ENCODE peak calls at places on chromosome 1, in four cellular contexts. J, O, D and E are unnamed samples.

GRCh38 chr1:37288900-37289299 is 185.5 kb upstream of the ZC3H12A start:
- DNase-seq in J (no peak), O (peak; percentile 9), D (peak; percentile 67), E (peak; percentile 69)

GRCh38 chr1:238653693-238654321 is 732.6 kb upstream of the CHRM3 start:
- DNase-seq in J (no peak), O (no peak), D (no peak), E (no peak)

GRCh38 chr1:25787477-25788043 is 12.4 kb upstream of the SELENON start:
- DNase-seq in J (no peak), O (no peak), D (no peak), E (no peak)

GRCh38 chr1:99621340-99621901 is 24.5 kb upstream of the PALMD start:
- DNase-seq in J (no peak), O (no peak), D (no peak), E (no peak)

GRCh38 chr1:1599030-1599916 is 662 bp downstream of the FNDC10 start:
- DNase-seq in J (peak; percentile 82), O (peak; percentile 70), D (peak; percentile 57), E (peak; percentile 55)

GRCh38 chr1:20405893-20406604 is 80.0 kb downstream of the CAMK2N1 start:
- DNase-seq in J (no peak), O (no peak), D (no peak), E (no peak)

GRCh38 chr1:53562983-53563379 is 103.8 kb downstream of the DMRTB1 start:
- DNase-seq in J (no peak), O (no peak), D (no peak), E (no peak)

GRCh38 chr1:159250817-159251216 is 46.1 kb downstream of the ACKR1 start:
- DNase-seq in J (peak; percentile 51), O (peak; percentile 8), D (no peak), E (no peak)

GRCh38 chr1:108000620-108001105 is 35.7 kb upstream of the VAV3 start:
- DNase-seq in J (no peak), O (no peak), D (no peak), E (no peak)

GRCh38 chr1:163046071-163046470 is 23.1 kb upstream of the RGS4 start:
- DNase-seq in J (no peak), O (no peak), D (no peak), E (no peak)

GRCh38 chr1:155499953-155500621 is 62.5 kb downstream of the ASH1L start:
- DNase-seq in J (no peak), O (no peak), D (no peak), E (no peak)

GRCh38 chr1:77643456-77643855 is 39.0 kb downstream of the ZZZ3 start:
- DNase-seq in J (no peak), O (no peak), D (no peak), E (no peak)

GRCh38 chr1:21293537-21294265 is 3.4 kb upstream of the ECE1 start:
- DNase-seq in J (no peak), O (no peak), D (peak; percentile 41), E (no peak)

GRCh38 chr1:62068302-62068936 is 126.2 kb upstream of the L1TD1 start:
- DNase-seq in J (no peak), O (no peak), D (no peak), E (no peak)

GRCh38 chr1:225474986-225475820 is 47.4 kb upstream of the LBR start:
- DNase-seq in J (peak; percentile 96), O (peak; percentile 81), D (peak; percentile 81), E (peak; percentile 81)

GRCh38 chr1:211633523-211633843 is 41.9 kb downstream of the NEK2 start:
- DNase-seq in J (no peak), O (peak; percentile 89), D (no peak), E (no peak)

GRCh38 chr1:68120136-68120791 is 69.8 kb upstream of the DIRAS3 start:
- DNase-seq in J (peak; percentile 75), O (peak; percentile 70), D (peak; percentile 4), E (peak; percentile 25)

GRCh38 chr1:31421404-31422040 is 8.5 kb downstream of the SERINC2 start:
- DNase-seq in J (peak; percentile 73), O (peak; percentile 53), D (no peak), E (no peak)

GRCh38 chr1:77539510-77540142 is 142.8 kb downstream of the ZZZ3 start:
- DNase-seq in J (no peak), O (no peak), D (no peak), E (no peak)

GRCh38 chr1:157691285-157691920 is 9.2 kb downstream of the FCRL3 start:
- DNase-seq in J (no peak), O (peak; percentile 16), D (no peak), E (peak; percentile 25)

GRCh38 chr1:183285746-183286145 is 99.7 kb downstream of the LAMC2 start:
- DNase-seq in J (no peak), O (no peak), D (no peak), E (no peak)

GRCh38 chr1:201511925-201512539 is 5.1 kb upstream of the CSRP1 start:
- DNase-seq in J (no peak), O (peak; percentile 37), D (peak; percentile 40), E (no peak)

GRCh38 chr1:163440090-163440489 is 118.3 kb downstream of the NUF2 start:
- DNase-seq in J (no peak), O (no peak), D (no peak), E (no peak)

GRCh38 chr1:189847613-189848012 is 630.1 kb downstream of the BRINP3 start:
- DNase-seq in J (no peak), O (no peak), D (no peak), E (no peak)

GRCh38 chr1:207342351-207342750 is 20.9 kb downstream of the CD55 start:
- DNase-seq in J (no peak), O (no peak), D (no peak), E (no peak)

GRCh38 chr1:244437108-244437507 is 14.6 kb downstream of the ADSS2 start:
- DNase-seq in J (no peak), O (no peak), D (no peak), E (no peak)

GRCh38 chr1:32892368-32893197 is 6.3 kb downstream of the HPCA start:
- DNase-seq in J (peak; percentile 93), O (peak; percentile 78), D (peak; percentile 66), E (peak; percentile 69)

GRCh38 chr1:186782791-186783190 is 46.0 kb upstream of the PLA2G4A start:
- DNase-seq in J (no peak), O (no peak), D (no peak), E (no peak)

GRCh38 chr1:161193561-161194235 is 5.2 kb downstream of the ADAMTS4 start:
- DNase-seq in J (no peak), O (no peak), D (no peak), E (no peak)

GRCh38 chr1:18818036-18818435 is 41.4 kb downstream of the TAS1R2 start:
- DNase-seq in J (no peak), O (no peak), D (no peak), E (no peak)

GRCh38 chr1:18820791-18821641 is 38.4 kb downstream of the TAS1R2 start:
- DNase-seq in J (peak; percentile 97), O (peak; percentile 82), D (peak; percentile 76), E (peak; percentile 84)

GRCh38 chr1:18819211-18819610 is 40.2 kb downstream of the TAS1R2 start:
- DNase-seq in J (no peak), O (no peak), D (no peak), E (no peak)

GRCh38 chr1:18817316-18817715 is 42.1 kb downstream of the TAS1R2 start:
- DNase-seq in J (no peak), O (no peak), D (no peak), E (no peak)

DNA sequence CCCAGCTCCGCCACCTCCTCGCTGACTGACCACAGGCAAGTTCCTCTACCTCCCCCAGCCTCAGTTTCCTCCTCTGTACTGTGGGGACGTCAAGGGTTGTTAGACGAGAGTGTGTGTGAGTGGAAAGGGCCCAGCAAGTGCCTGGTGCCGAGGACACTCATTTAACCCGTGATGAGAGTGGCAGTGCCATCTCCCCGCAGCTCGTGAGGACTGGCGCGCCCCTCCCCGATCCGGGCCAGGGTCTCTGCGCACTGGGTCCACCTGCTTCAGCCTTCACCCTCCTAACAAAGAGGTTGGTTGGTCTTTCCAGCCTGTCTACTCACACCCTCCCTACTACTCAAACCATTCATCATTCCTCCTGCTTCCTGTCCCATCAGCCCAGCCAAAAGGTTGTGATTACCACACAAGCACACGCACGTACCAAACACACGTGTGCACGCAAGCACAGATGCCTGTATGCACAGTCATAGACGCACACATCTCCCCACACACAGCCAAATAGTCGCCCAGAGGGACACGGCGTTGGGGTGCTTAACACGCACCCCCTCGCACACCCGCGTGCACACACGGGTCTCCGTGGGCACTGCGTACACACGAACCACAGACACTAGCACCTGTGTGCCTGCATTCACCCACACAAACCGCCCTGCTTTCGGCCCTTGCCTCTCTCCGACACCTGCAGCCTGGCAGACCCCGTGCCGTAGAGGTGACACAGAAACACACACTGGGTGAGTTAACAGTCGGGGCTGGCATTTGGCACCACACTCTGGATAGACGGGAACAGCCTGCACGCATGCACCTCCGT is 39.3 kb downstream of the TAS1R2 start:
- DNase-seq in J (no peak), O (no peak), D (no peak), E (no peak)
- TF ChIP-seq POLR2AphosphoS5 in J (no peak), O (no peak), D (no peak), E (no peak)

GRCh38 chr1:247294282-247294681 is 37.4 kb downstream of the ZNF496 start:
- DNase-seq in J (no peak), O (no peak), D (no peak), E (no peak)

GRCh38 chr1:247296599-247297180 is 35.0 kb downstream of the ZNF496 start:
- DNase-seq in J (no peak), O (peak; percentile 60), D (no peak), E (no peak)

GRCh38 chr1:247295746-247296145 is 35.9 kb downstream of the ZNF496 start:
- DNase-seq in J (no peak), O (no peak), D (no peak), E (no peak)

GRCh38 chr1:247297263-247298123 is 34.2 kb downstream of the ZNF496 start:
- DNase-seq in J (no peak), O (peak; percentile 24), D (no peak), E (no peak)

GRCh38 chr1:247295274-247295684 is 36.4 kb downstream of the ZNF496 start:
- DNase-seq in J (no peak), O (no peak), D (no peak), E (no peak)
- TF ChIP-seq TAF1 in J (no peak), O (no peak), D (no peak), E (no peak)

DNA sequence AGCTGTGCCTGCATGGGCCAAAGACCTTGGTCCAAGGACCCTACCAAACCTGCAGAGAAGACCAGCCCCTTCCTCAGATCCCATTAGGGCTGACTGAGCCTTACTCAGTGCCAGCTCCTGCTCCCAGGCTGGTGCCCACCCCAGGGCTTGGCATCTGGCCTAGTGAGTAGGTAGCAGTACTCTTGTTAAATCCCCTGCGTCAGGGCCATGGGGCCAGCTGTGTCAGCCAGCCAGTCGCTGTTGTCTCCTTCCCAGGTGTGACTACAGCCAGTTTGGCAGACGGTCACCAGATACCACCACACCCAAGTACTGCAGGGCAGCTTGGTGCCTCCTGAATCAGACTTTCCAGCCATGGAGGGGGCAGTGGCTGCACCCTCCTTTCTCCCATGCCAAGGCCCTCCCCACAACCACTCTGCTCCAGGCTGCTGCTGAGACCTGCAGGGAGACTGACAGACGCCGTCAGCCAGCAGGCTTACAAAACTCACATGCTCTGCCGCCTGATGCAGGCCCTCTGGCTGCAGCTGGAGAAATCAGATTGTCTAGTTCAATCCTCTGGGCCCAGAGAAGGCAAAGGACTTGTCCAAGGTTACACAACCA is 3.0 kb downstream of the TENT5B start:
- DNase-seq in J (no peak), O (peak; percentile 44), D (no peak), E (no peak)
- TF ChIP-seq POLR2A in J (peak; percentile 39), O (no peak), D (no peak), E (no peak)

GRCh38 chr1:223331929-223332328 is 32.0 kb downstream of the SUSD4 start:
- DNase-seq in J (no peak), O (no peak), D (no peak), E (no peak)
- TF ChIP-seq POLR2AphosphoS5 in J (no peak), O (no peak), D (no peak), E (no peak)